ENCODE peak calls at places on chromosomes 6 and 20, in eight cellular contexts. X is lower leg skin, G is H1, M is cardiac fibroblast, L is cardiac muscle cell, A is transverse colon, P is ovary, S is BE2C. H is an unnamed sample.

GRCh38 chr20:48403362-48403761 is 424.4 kb downstream of the PREX1 start:
- DNase-seq in X (no peak), G (no peak), M (no peak), L (no peak), A (no peak), P (no peak), S (no peak), H (no peak)

GRCh38 chr6:33693186-33694158 is 18.0 kb downstream of the UQCC2 start:
- DNase-seq in X (no peak), G (no peak), M (peak), L (peak), A (no peak), P (no peak), S (no peak), H (no peak)

GRCh38 chr20:14830466-14830865 is 493.1 kb upstream of the FLRT3 start:
- DNase-seq in X (no peak), G (no peak), M (no peak), L (no peak), A (no peak), P (no peak), S (no peak), H (no peak)

GRCh38 chr20:23655551-23656211 is 17.9 kb upstream of the CST3 start:
- DNase-seq in X (peak), G (no peak), M (no peak), L (no peak), A (peak), P (peak), S (no peak), H (no peak)

GRCh38 chr6:12718025-12718424 is 1.5 kb downstream of the PHACTR1 start:
- DNase-seq in X (no peak), G (no peak), M (peak), L (no peak), A (no peak), P (no peak), S (no peak), H (peak)

GRCh38 chr20:25076201-25076600 is 5.7 kb downstream of the VSX1 start:
- DNase-seq in X (no peak), G (no peak), M (no peak), L (no peak), A (no peak), P (no peak), S (no peak), H (no peak)

GRCh38 chr6:159978291-159979135 is 9.6 kb downstream of the IGF2R start:
- DNase-seq in X (no peak), G (no peak), M (no peak), L (no peak), A (no peak), P (no peak), S (no peak), H (no peak)

GRCh38 chr6:114007451-114007953 is 36.6 kb upstream of the HDAC2 start:
- DNase-seq in X (no peak), G (no peak), M (no peak), L (no peak), A (no peak), P (no peak), S (no peak), H (peak)

GRCh38 chr6:44223471-44224153 is at the start of gene SLC29A1:
- DNase-seq in X (peak), G (no peak), M (peak), L (peak), A (peak), P (peak), S (peak), H (peak)

GRCh38 chr6:6711832-6712231 is 123.3 kb downstream of the LY86 start:
- DNase-seq in X (no peak), G (no peak), M (no peak), L (no peak), A (no peak), P (no peak), S (no peak), H (no peak)

GRCh38 chr6:6713660-6714446 is 125.3 kb downstream of the LY86 start:
- DNase-seq in X (no peak), G (no peak), M (peak), L (no peak), A (no peak), P (no peak), S (no peak), H (peak)

GRCh38 chr6:6712258-6712978 is 123.9 kb downstream of the LY86 start:
- DNase-seq in X (no peak), G (no peak), M (peak), L (no peak), A (peak), P (no peak), S (no peak), H (peak)

GRCh38 chr6:6714498-6715360 is 126.2 kb downstream of the LY86 start:
- DNase-seq in X (no peak), G (no peak), M (no peak), L (no peak), A (no peak), P (no peak), S (no peak), H (no peak)

DNA sequence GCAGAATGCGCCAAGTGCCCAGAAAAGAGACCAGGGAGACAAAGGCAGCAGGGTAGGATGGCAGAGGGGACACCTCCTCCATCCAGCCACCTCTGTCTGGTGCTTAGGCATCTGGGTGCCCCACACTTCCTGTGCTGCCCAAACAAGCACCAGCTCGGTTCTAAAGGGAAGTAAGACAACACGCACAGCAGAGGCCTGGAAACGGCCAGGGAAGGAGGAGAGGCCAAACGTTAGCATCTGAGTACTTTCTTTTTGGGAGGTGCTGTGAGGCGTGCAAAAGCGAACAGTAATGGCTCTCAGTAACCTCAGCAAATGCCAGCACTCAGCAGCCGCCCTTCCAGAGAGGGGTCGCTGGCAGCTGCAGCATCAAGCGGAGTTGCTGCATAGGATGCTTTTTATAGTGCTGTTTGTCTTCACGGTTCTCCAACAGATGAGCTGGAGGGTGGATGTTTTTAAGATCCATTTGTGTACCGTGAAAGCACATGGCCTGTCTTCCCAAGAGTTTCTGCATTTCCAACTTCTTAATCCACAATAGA is 124.5 kb downstream of the LY86 start:
- DNase-seq in X (no peak), G (no peak), M (no peak), L (peak), A (no peak), P (no peak), S (no peak), H (peak)
- H3K4me3 ChIP-seq in X (no peak), G (no peak), M (no peak), L (no peak), A (no peak), P (no peak), S (no peak), H (no peak)

GRCh38 chr6:15442467-15442866 is 196.6 kb downstream of the JARID2 start:
- DNase-seq in X (no peak), G (no peak), M (no peak), L (no peak), A (no peak), P (no peak), S (no peak), H (no peak)

GRCh38 chr6:15447546-15448232 is 201.8 kb downstream of the JARID2 start:
- DNase-seq in X (peak), G (no peak), M (no peak), L (no peak), A (no peak), P (no peak), S (no peak), H (no peak)

GRCh38 chr6:15443119-15443518 is 197.2 kb downstream of the JARID2 start:
- DNase-seq in X (no peak), G (no peak), M (peak), L (no peak), A (no peak), P (no peak), S (no peak), H (peak)

GRCh38 chr6:15444081-15444731 is 198.3 kb downstream of the JARID2 start:
- DNase-seq in X (no peak), G (no peak), M (no peak), L (no peak), A (no peak), P (peak), S (peak), H (no peak)

GRCh38 chr6:15444881-15445280 is 199.0 kb downstream of the JARID2 start:
- DNase-seq in X (peak), G (no peak), M (no peak), L (no peak), A (no peak), P (no peak), S (peak), H (no peak)
- TF ChIP-seq CTCF in X (no peak), G (peak), M (no peak), L (no peak), A (peak), P (no peak), S (peak), H (no peak)

GRCh38 chr20:21505161-21505809 is 8.6 kb downstream of the NKX2-2 start:
- DNase-seq in X (no peak), G (no peak), M (peak), L (peak), A (peak), P (peak), S (peak), H (no peak)
- H3K4me3 ChIP-seq in X (no peak), G (peak), M (no peak), L (peak), A (peak), P (no peak), S (peak), H (peak)

DNA sequence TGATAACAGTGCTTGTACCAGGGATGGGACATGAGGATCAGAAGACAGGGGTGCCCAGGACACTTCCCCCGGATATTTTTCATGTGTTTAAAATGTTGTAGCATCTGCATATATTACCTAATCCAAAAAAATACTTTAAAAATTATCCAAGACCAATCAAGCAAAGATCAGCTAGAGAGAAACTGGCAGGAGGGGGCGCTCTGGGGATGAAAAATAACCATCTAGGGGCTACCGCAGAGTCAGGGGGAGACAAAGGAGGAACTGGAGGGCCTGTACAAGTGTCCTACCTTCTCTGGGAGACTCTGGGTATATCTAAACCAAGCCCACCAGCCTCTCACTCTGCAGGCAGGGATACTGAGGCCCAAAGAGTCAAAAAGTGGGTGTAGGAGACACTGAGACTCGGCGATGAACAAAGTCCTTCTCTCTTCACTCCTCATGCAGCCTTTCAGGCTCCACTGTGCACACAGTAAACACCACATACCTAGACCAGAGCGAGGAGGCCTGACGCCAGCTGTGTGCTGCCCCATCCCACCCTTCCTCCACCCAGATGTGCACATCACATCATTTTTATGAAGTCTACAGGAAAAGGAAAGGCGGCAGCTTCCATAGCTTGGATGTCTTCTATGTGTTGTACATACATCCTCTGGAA is 9.8 kb downstream of the RIMS4 start:
- DNase-seq in X (no peak), G (no peak), M (peak), L (no peak), A (no peak), P (no peak), S (no peak), H (no peak)
- TF ChIP-seq CTCF in X (no peak), G (peak), M (peak), L (peak), A (peak), P (no peak), S (peak), H (peak)

GRCh38 chr6:148273962-148274752 is 68.5 kb upstream of the SASH1 start:
- DNase-seq in X (no peak), G (no peak), M (no peak), L (no peak), A (no peak), P (no peak), S (no peak), H (no peak)

GRCh38 chr6:148269386-148269785 is 73.3 kb upstream of the SASH1 start:
- DNase-seq in X (no peak), G (no peak), M (no peak), L (no peak), A (no peak), P (no peak), S (no peak), H (no peak)

GRCh38 chr6:148272597-148272996 is 70.0 kb upstream of the SASH1 start:
- DNase-seq in X (no peak), G (no peak), M (peak), L (no peak), A (no peak), P (no peak), S (no peak), H (no peak)

GRCh38 chr6:148274809-148275208 is 67.8 kb upstream of the SASH1 start:
- DNase-seq in X (no peak), G (no peak), M (no peak), L (no peak), A (no peak), P (no peak), S (no peak), H (no peak)

GRCh38 chr6:148272084-148272483 is 70.6 kb upstream of the SASH1 start:
- DNase-seq in X (no peak), G (no peak), M (peak), L (no peak), A (no peak), P (no peak), S (no peak), H (peak)
- H3K4me3 ChIP-seq in X (no peak), G (no peak), M (peak), L (no peak), A (no peak), P (peak), S (no peak), H (peak)

GRCh38 chr6:10424005-10424404 is 9.1 kb upstream of the TFAP2A start:
- DNase-seq in X (no peak), G (no peak), M (no peak), L (no peak), A (no peak), P (no peak), S (no peak), H (no peak)
- TF ChIP-seq CTCF in X (no peak), G (peak), M (no peak), L (no peak), A (no peak), P (no peak), S (peak), H (no peak)

GRCh38 chr6:28587011-28587745 is 61.5 kb downstream of the GPX5 start:
- DNase-seq in X (peak), G (peak), M (peak), L (peak), A (peak), P (peak), S (peak), H (peak)

GRCh38 chr6:28589234-28589951 is 63.7 kb downstream of the GPX5 start:
- DNase-seq in X (no peak), G (peak), M (peak), L (peak), A (peak), P (peak), S (peak), H (peak)

GRCh38 chr6:28586273-28586672 is 60.6 kb downstream of the GPX5 start:
- DNase-seq in X (no peak), G (no peak), M (no peak), L (no peak), A (no peak), P (no peak), S (no peak), H (no peak)

GRCh38 chr6:28587746-28588075 is 62.0 kb downstream of the GPX5 start:
- DNase-seq in X (no peak), G (no peak), M (no peak), L (no peak), A (no peak), P (no peak), S (no peak), H (no peak)

GRCh38 chr6:28589952-28590340 is 64.3 kb downstream of the GPX5 start:
- DNase-seq in X (no peak), G (no peak), M (no peak), L (no peak), A (no peak), P (no peak), S (peak), H (no peak)
- H3K4me3 ChIP-seq in X (no peak), G (peak), M (peak), L (peak), A (no peak), P (no peak), S (peak), H (peak)